ENCODE peak calls at places on chromosome 10, in nine cellular contexts. H is breast epithelium; N is psoas muscle; E is naive thymus-derived CD8-positive, alpha-beta T cell; F is stimulated activated CD4-positive, alpha-beta T cell treated with anti-CD3 and anti-CD28 coated beads, Interleukin-4, amount 100 ng/mL, for 4 hours; C is memory B cell; U is prostate gland; W is HuH-7; R is upper lobe of right lung. V is an unnamed sample.

GRCh38 chr10:106242301-106242700 is 922.2 kb downstream of the SORCS1 start:
- DNase-seq in F (no peak), N (no peak), U (no peak), W (no peak), C (no peak), R (no peak), H (no peak), E (no peak), V (no peak)

GRCh38 chr10:121965996-121966395 is 9.0 kb downstream of the NSMCE4A start:
- DNase-seq in C (no peak), E (no peak), N (no peak), W (no peak), F (no peak), U (no peak), R (no peak), H (no peak), V (no peak)

GRCh38 chr10:84118395-84119006 is 20.8 kb upstream of the GHITM start:
- DNase-seq in E (no peak), W (no peak), F (no peak), H (no peak), N (no peak), U (no peak), R (no peak), C (no peak), V (no peak)

GRCh38 chr10:49647985-49648795 is 31.3 kb upstream of the C10orf53 start:
- DNase-seq in F (no peak), U (no peak), N (no peak), E (no peak), W (no peak), C (no peak), H (no peak), R (no peak), V (no peak)

GRCh38 chr10:62559481-62560206 is 185.5 kb downstream of the ZNF365 start:
- DNase-seq in E (no peak), C (no peak), H (no peak), U (no peak), F (no peak), R (no peak), W (no peak), N (no peak), V (no peak)

GRCh38 chr10:131206136-131206995 is 105.2 kb downstream of the TCERG1L start:
- DNase-seq in E (no peak), H (no peak), U (no peak), F (no peak), C (no peak), W (no peak), R (peak), N (no peak), V (no peak)

GRCh38 chr10:96570512-96570911 is 16.3 kb downstream of the TM9SF3 start:
- DNase-seq in U (no peak), H (no peak), C (no peak), W (no peak), E (no peak), F (no peak), R (no peak), N (no peak), V (no peak)

GRCh38 chr10:120684211-120684610 is 167.0 kb upstream of the WDR11 start:
- DNase-seq in H (no peak), R (no peak), W (no peak), F (no peak), U (no peak), E (no peak), N (no peak), C (no peak), V (no peak)

GRCh38 chr10:101137271-101137670 is 6.2 kb downstream of the TLX1 start:
- DNase-seq in F (no peak), H (no peak), N (no peak), U (no peak), C (no peak), R (no peak), W (no peak), E (no peak), V (no peak)

GRCh38 chr10:32851301-32851700 is 106.7 kb downstream of the ITGB1 start:
- DNase-seq in E (no peak), U (no peak), C (no peak), H (no peak), N (no peak), R (no peak), F (no peak), W (no peak), V (no peak)

GRCh38 chr10:100930368-100930767 is 17.6 kb downstream of the SLF2 start:
- DNase-seq in U (no peak), R (no peak), H (no peak), F (no peak), C (no peak), W (no peak), E (no peak), N (no peak), V (no peak)

GRCh38 chr10:73577788-73578187 is 13.4 kb downstream of the USP54 start:
- DNase-seq in R (peak), C (no peak), H (peak), W (peak), F (no peak), N (peak), U (peak), E (no peak), V (no peak)

GRCh38 chr10:93495654-93496321 is 624 bp upstream of the CEP55 start:
- DNase-seq in F (no peak), W (peak), R (no peak), C (no peak), H (no peak), U (peak), N (peak), E (no peak), V (peak)

GRCh38 chr10:72257051-72257892 is 16.5 kb upstream of the DDIT4 start:
- DNase-seq in H (no peak), U (no peak), R (no peak), E (no peak), F (no peak), W (no peak), N (no peak), C (peak), V (peak)

V was measured in naive B cell.